ENCODE peak calls at places on chromosomes 5 and 9, in seven cellular contexts. J is HCT116; F is NCI-H1105; X is EL; Y is KBM-7; B is activated CD8-positive, alpha-beta memory T cell treated with anti-CD3 and anti-CD28 coated beads, Interleukin-2, amount 50 U/mL, for 48 hours; H is foreskin fibroblast. K is an unnamed sample.
A peak's percentile ranks its signal among the peaks of the same experiment; 100 is the strongest.

GRCh38 chr5:115815006-115815692 is 1.3 kb downstream of the CDO1 start:
- DNase-seq in J (no peak), F (no peak), X (no peak), Y (no peak), B (no peak), H (peak; percentile 35), K (no peak)

GRCh38 chr5:130759061-130759460 is 406.0 kb downstream of the HINT1 start:
- DNase-seq in J (no peak), F (no peak), X (no peak), Y (no peak), B (no peak), H (no peak), K (no peak)

GRCh38 chr9:33620738-33621439 is 96.8 kb downstream of the ANKRD18B start:
- DNase-seq in J (no peak), F (peak; percentile 44), X (peak; percentile 76), Y (no peak), B (no peak), H (peak; percentile 76), K (no peak)

GRCh38 chr5:42157215-42157614 is 232.1 kb downstream of the FBXO4 start:
- DNase-seq in J (no peak), F (no peak), X (no peak), Y (no peak), B (no peak), H (no peak), K (no peak)

GRCh38 chr5:76990899-76991475 is 38.1 kb downstream of the CRHBP start:
- DNase-seq in J (no peak), F (no peak), X (no peak), Y (peak; percentile 28), B (no peak), H (no peak), K (no peak)

GRCh38 chr5:122007445-122008010 is 45.8 kb downstream of the SRFBP1 start:
- DNase-seq in J (no peak), F (no peak), X (no peak), Y (no peak), B (no peak), H (no peak), K (no peak)

GRCh38 chr5:115209279-115209678 is 39.6 kb upstream of the TRIM36 start:
- DNase-seq in J (no peak), F (no peak), X (no peak), Y (peak; percentile 94), B (peak; percentile 56), H (no peak), K (no peak)

GRCh38 chr9:94611638-94612068 is 18.0 kb upstream of the FBP2 start:
- DNase-seq in J (no peak), F (no peak), X (no peak), Y (peak; percentile 27), B (peak; percentile 68), H (no peak), K (no peak)

GRCh38 chr5:19795218-19795617 is 192.8 kb downstream of the CDH18 start:
- DNase-seq in J (no peak), F (no peak), X (peak; percentile 42), Y (no peak), B (no peak), H (peak; percentile 58), K (no peak)

GRCh38 chr5:32225445-32225844 is 51.3 kb upstream of the GOLPH3 start:
- DNase-seq in J (no peak), F (no peak), X (peak; percentile 51), Y (no peak), B (no peak), H (peak; percentile 90), K (no peak)

GRCh38 chr9:73180373-73180772 is 28.7 kb downstream of the ANXA1 start:
- DNase-seq in J (no peak), F (no peak), X (peak; percentile 56), Y (no peak), B (no peak), H (peak; percentile 86), K (no peak)

GRCh38 chr9:14369011-14369410 is 55.1 kb upstream of the NFIB start:
- DNase-seq in J (no peak), F (no peak), X (no peak), Y (no peak), B (no peak), H (no peak), K (no peak)

K was measured in adrenal gland.